ENCODE peak calls at places on chromosomes 3 and 15, in eight cellular contexts. One of them, this sample, is unnamed.

GRCh38 chr15:85879334-85880163 is 84.8 kb upstream of the KLHL25 start:
- DNase-seq in epithelial cell of esophagus: no peak
- DNase-seq in tibial artery: no peak
- DNase-seq in Right ventricle myocardium superior: no peak
- DNase-seq in choroid plexus epithelial cell: peak
- DNase-seq in nucleus accumbens: no peak
- DNase-seq in RWPE1: no peak
- DNase-seq in NCI-H187: no peak
- DNase-seq in this sample: no peak

GRCh38 chr15:34366271-34367043 is 539 bp downstream of the LPCAT4 start:
- DNase-seq in NCI-H187: peak
- DNase-seq in RWPE1: peak
- DNase-seq in epithelial cell of esophagus: peak
- DNase-seq in tibial artery: peak
- DNase-seq in Right ventricle myocardium superior: peak
- DNase-seq in nucleus accumbens: peak
- DNase-seq in choroid plexus epithelial cell: peak
- DNase-seq in this sample: peak

GRCh38 chr3:38454884-38455638 is 1.4 kb downstream of the ACVR2B start:
- DNase-seq in Right ventricle myocardium superior: peak
- DNase-seq in epithelial cell of esophagus: peak
- DNase-seq in NCI-H187: peak
- DNase-seq in choroid plexus epithelial cell: peak
- DNase-seq in nucleus accumbens: peak
- DNase-seq in RWPE1: peak
- DNase-seq in tibial artery: peak
- DNase-seq in this sample: peak

GRCh38 chr3:141737108-141737507 is 990 bp upstream of the RNF7 start:
- DNase-seq in epithelial cell of esophagus: no peak
- DNase-seq in NCI-H187: no peak
- DNase-seq in tibial artery: no peak
- DNase-seq in nucleus accumbens: no peak
- DNase-seq in Right ventricle myocardium superior: no peak
- DNase-seq in RWPE1: no peak
- DNase-seq in choroid plexus epithelial cell: no peak
- DNase-seq in this sample: no peak

GRCh38 chr3:109927726-109928125 is 590.4 kb upstream of the DPPA4 start:
- DNase-seq in choroid plexus epithelial cell: no peak
- DNase-seq in NCI-H187: no peak
- DNase-seq in nucleus accumbens: no peak
- DNase-seq in epithelial cell of esophagus: no peak
- DNase-seq in RWPE1: no peak
- DNase-seq in Right ventricle myocardium superior: no peak
- DNase-seq in tibial artery: no peak
- DNase-seq in this sample: no peak

GRCh38 chr15:51077565-51078153 is 17.0 kb downstream of the TNFAIP8L3 start:
- DNase-seq in RWPE1: no peak
- DNase-seq in nucleus accumbens: peak
- DNase-seq in epithelial cell of esophagus: no peak
- DNase-seq in NCI-H187: no peak
- DNase-seq in tibial artery: peak
- DNase-seq in Right ventricle myocardium superior: peak
- DNase-seq in choroid plexus epithelial cell: peak
- DNase-seq in this sample: no peak

GRCh38 chr3:13544951-13545651 is 3.8 kb upstream of the FBLN2 start:
- DNase-seq in nucleus accumbens: no peak
- DNase-seq in epithelial cell of esophagus: no peak
- DNase-seq in Right ventricle myocardium superior: no peak
- DNase-seq in choroid plexus epithelial cell: no peak
- DNase-seq in RWPE1: no peak
- DNase-seq in NCI-H187: no peak
- DNase-seq in tibial artery: no peak
- DNase-seq in this sample: no peak

GRCh38 chr15:74421302-74422245 is 12.2 kb downstream of the SEMA7A start:
- DNase-seq in nucleus accumbens: peak
- DNase-seq in Right ventricle myocardium superior: no peak
- DNase-seq in NCI-H187: no peak
- DNase-seq in epithelial cell of esophagus: no peak
- DNase-seq in choroid plexus epithelial cell: no peak
- DNase-seq in tibial artery: no peak
- DNase-seq in RWPE1: no peak
- DNase-seq in this sample: no peak

GRCh38 chr15:48541659-48542334 is 103.7 kb downstream of the FBN1 start:
- DNase-seq in tibial artery: no peak
- DNase-seq in epithelial cell of esophagus: peak
- DNase-seq in nucleus accumbens: no peak
- DNase-seq in NCI-H187: no peak
- DNase-seq in RWPE1: peak
- DNase-seq in choroid plexus epithelial cell: peak
- DNase-seq in Right ventricle myocardium superior: peak
- DNase-seq in this sample: no peak

GRCh38 chr3:90016492-90017065 is 909.2 kb downstream of the EPHA3 start:
- DNase-seq in tibial artery: no peak
- DNase-seq in NCI-H187: no peak
- DNase-seq in RWPE1: peak
- DNase-seq in epithelial cell of esophagus: peak
- DNase-seq in nucleus accumbens: no peak
- DNase-seq in choroid plexus epithelial cell: no peak
- DNase-seq in Right ventricle myocardium superior: no peak
- DNase-seq in this sample: no peak

GRCh38 chr3:64031540-64032533 is 8.5 kb upstream of the PSMD6 start:
- DNase-seq in RWPE1: no peak
- DNase-seq in tibial artery: no peak
- DNase-seq in Right ventricle myocardium superior: no peak
- DNase-seq in NCI-H187: no peak
- DNase-seq in choroid plexus epithelial cell: no peak
- DNase-seq in nucleus accumbens: no peak
- DNase-seq in epithelial cell of esophagus: peak
- DNase-seq in this sample: no peak

GRCh38 chr15:85527907-85528306 is 147.5 kb downstream of the AKAP13 start:
- DNase-seq in NCI-H187: no peak
- DNase-seq in Right ventricle myocardium superior: peak
- DNase-seq in epithelial cell of esophagus: no peak
- DNase-seq in nucleus accumbens: no peak
- DNase-seq in RWPE1: peak
- DNase-seq in choroid plexus epithelial cell: peak
- DNase-seq in tibial artery: no peak
- DNase-seq in this sample: no peak

GRCh38 chr3:135125171-135125801 is 330.2 kb downstream of the EPHB1 start:
- DNase-seq in nucleus accumbens: no peak
- DNase-seq in NCI-H187: no peak
- DNase-seq in choroid plexus epithelial cell: peak
- DNase-seq in epithelial cell of esophagus: peak
- DNase-seq in tibial artery: no peak
- DNase-seq in RWPE1: peak
- DNase-seq in Right ventricle myocardium superior: no peak
- DNase-seq in this sample: no peak

GRCh38 chr3:45793482-45794176 is 2.7 kb downstream of the SLC6A20 start:
- DNase-seq in NCI-H187: no peak
- DNase-seq in choroid plexus epithelial cell: no peak
- DNase-seq in tibial artery: no peak
- DNase-seq in nucleus accumbens: no peak
- DNase-seq in Right ventricle myocardium superior: no peak
- DNase-seq in RWPE1: no peak
- DNase-seq in epithelial cell of esophagus: peak
- DNase-seq in this sample: no peak

GRCh38 chr3:185656321-185656840 is 70.3 kb downstream of the SENP2 start:
- DNase-seq in choroid plexus epithelial cell: peak
- DNase-seq in nucleus accumbens: peak
- DNase-seq in RWPE1: peak
- DNase-seq in epithelial cell of esophagus: peak
- DNase-seq in Right ventricle myocardium superior: peak
- DNase-seq in NCI-H187: no peak
- DNase-seq in tibial artery: peak
- DNase-seq in this sample: no peak

GRCh38 chr3:172102123-172102882 is 62.9 kb downstream of the FNDC3B start:
- DNase-seq in tibial artery: no peak
- DNase-seq in NCI-H187: no peak
- DNase-seq in Right ventricle myocardium superior: peak
- DNase-seq in RWPE1: no peak
- DNase-seq in epithelial cell of esophagus: peak
- DNase-seq in nucleus accumbens: no peak
- DNase-seq in choroid plexus epithelial cell: no peak
- DNase-seq in this sample: peak

GRCh38 chr3:134473868-134474546 is 11.8 kb downstream of the ANAPC13 start:
- DNase-seq in choroid plexus epithelial cell: peak
- DNase-seq in nucleus accumbens: peak
- DNase-seq in epithelial cell of esophagus: peak
- DNase-seq in NCI-H187: peak
- DNase-seq in Right ventricle myocardium superior: no peak
- DNase-seq in RWPE1: peak
- DNase-seq in tibial artery: peak
- DNase-seq in this sample: peak

GRCh38 chr3:138947303-138948121 is 495 bp downstream of the FOXL2NB start:
- DNase-seq in choroid plexus epithelial cell: no peak
- DNase-seq in Right ventricle myocardium superior: no peak
- DNase-seq in epithelial cell of esophagus: no peak
- DNase-seq in RWPE1: no peak
- DNase-seq in NCI-H187: no peak
- DNase-seq in tibial artery: no peak
- DNase-seq in nucleus accumbens: no peak
- DNase-seq in this sample: no peak

GRCh38 chr3:141056716-141057115 is 5.6 kb downstream of the SPSB4 start:
- DNase-seq in nucleus accumbens: no peak
- DNase-seq in choroid plexus epithelial cell: no peak
- DNase-seq in tibial artery: no peak
- DNase-seq in RWPE1: no peak
- DNase-seq in epithelial cell of esophagus: no peak
- DNase-seq in NCI-H187: no peak
- DNase-seq in Right ventricle myocardium superior: no peak
- DNase-seq in this sample: no peak

GRCh38 chr3:177609613-177610012 is 412.3 kb upstream of the TBL1XR1 start:
- DNase-seq in RWPE1: no peak
- DNase-seq in Right ventricle myocardium superior: no peak
- DNase-seq in nucleus accumbens: no peak
- DNase-seq in choroid plexus epithelial cell: no peak
- DNase-seq in epithelial cell of esophagus: no peak
- DNase-seq in tibial artery: no peak
- DNase-seq in NCI-H187: no peak
- DNase-seq in this sample: no peak

GRCh38 chr15:95916568-95916967 is 413.9 kb upstream of the NR2F2 start:
- DNase-seq in epithelial cell of esophagus: no peak
- DNase-seq in tibial artery: no peak
- DNase-seq in RWPE1: no peak
- DNase-seq in NCI-H187: no peak
- DNase-seq in choroid plexus epithelial cell: no peak
- DNase-seq in nucleus accumbens: no peak
- DNase-seq in Right ventricle myocardium superior: no peak
- DNase-seq in this sample: no peak

GRCh38 chr3:161267646-161268045 is 46.5 kb downstream of the NMD3 start:
- DNase-seq in choroid plexus epithelial cell: no peak
- DNase-seq in tibial artery: no peak
- DNase-seq in NCI-H187: no peak
- DNase-seq in RWPE1: no peak
- DNase-seq in Right ventricle myocardium superior: no peak
- DNase-seq in epithelial cell of esophagus: no peak
- DNase-seq in nucleus accumbens: no peak
- DNase-seq in this sample: no peak

GRCh38 chr15:79091204-79091867 is 756 bp upstream of the RASGRF1 start:
- DNase-seq in epithelial cell of esophagus: peak
- DNase-seq in Right ventricle myocardium superior: no peak
- DNase-seq in NCI-H187: no peak
- DNase-seq in tibial artery: peak
- DNase-seq in nucleus accumbens: no peak
- DNase-seq in choroid plexus epithelial cell: peak
- DNase-seq in RWPE1: peak
- DNase-seq in this sample: no peak

GRCh38 chr15:92954578-92954977 is 54.5 kb downstream of the CHD2 start:
- DNase-seq in Right ventricle myocardium superior: no peak
- DNase-seq in NCI-H187: no peak
- DNase-seq in choroid plexus epithelial cell: peak
- DNase-seq in RWPE1: no peak
- DNase-seq in tibial artery: no peak
- DNase-seq in epithelial cell of esophagus: peak
- DNase-seq in nucleus accumbens: no peak
- DNase-seq in this sample: no peak